ENCODE peak calls at places on chromosome 15, in seven cellular contexts. D is esophagus squamous epithelium, F is fibroblast of lung, X is IMR-90, Y is testis, K is heart right ventricle, W is psoas muscle. Z is an unnamed sample. For H3K27me3, the result is how much of the 10 kb centered on the place peaks cover.

GRCh38 chr15:96058103-96058851 is 272.2 kb upstream of the NR2F2 start:
- DNase-seq in D (no peak), F (no peak), X (no peak), Y (no peak), K (no peak), W (no peak), Z (no peak)

GRCh38 chr15:73632670-73633058 is 525 bp downstream of the NPTN start:
- DNase-seq in D (no peak), F (no peak), X (no peak), Y (peak), K (no peak), W (no peak), Z (no peak)

GRCh38 chr15:29055876-29056275 is 170.1 kb downstream of the APBA2 start:
- DNase-seq in D (no peak), F (no peak), X (no peak), Y (no peak), K (no peak), W (no peak), Z (no peak)

GRCh38 chr15:35886765-35887164 is 340.8 kb upstream of the DPH6 start:
- DNase-seq in D (no peak), F (peak), X (peak), Y (no peak), K (no peak), W (no peak), Z (no peak)

GRCh38 chr15:25441111-25441510 is 2.3 kb upstream of the UBE3A start:
- DNase-seq in D (no peak), F (no peak), X (no peak), Y (no peak), K (no peak), W (no peak), Z (no peak)

GRCh38 chr15:67456677-67457529 is 64.0 kb upstream of the C15orf61 start:
- DNase-seq in D (peak), F (peak), X (peak), Y (peak), K (peak), W (peak), Z (peak)

GRCh38 chr15:94607176-94607654 is 375.9 kb downstream of the MCTP2 start:
- DNase-seq in D (no peak), F (no peak), X (no peak), Y (peak), K (peak), W (no peak), Z (no peak)

GRCh38 chr15:52037889-52038505 is 19.0 kb downstream of the MAPK6 start:
- DNase-seq in D (no peak), F (no peak), X (no peak), Y (no peak), K (no peak), W (no peak), Z (no peak)

GRCh38 chr15:92112180-92112579 is 258.7 kb downstream of the SLCO3A1 start:
- DNase-seq in D (no peak), F (peak), X (peak), Y (no peak), K (no peak), W (no peak), Z (no peak)

GRCh38 chr15:79923068-79923514 is 26.3 kb upstream of the MTHFS start:
- DNase-seq in D (no peak), F (peak), X (peak), Y (peak), K (peak), W (peak), Z (peak)

GRCh38 chr15:80343610-80344009 is 60.6 kb upstream of the ARNT2 start:
- DNase-seq in D (no peak), F (no peak), X (peak), Y (no peak), K (peak), W (peak), Z (no peak)

GRCh38 chr15:67373266-67373665 is 118.7 kb downstream of the IQCH start:
- DNase-seq in D (no peak), F (no peak), X (no peak), Y (no peak), K (no peak), W (no peak), Z (no peak)

GRCh38 chr15:48176957-48177356 is 1.1 kb downstream of the MYEF2 start:
- DNase-seq in D (no peak), F (no peak), X (no peak), Y (no peak), K (no peak), W (no peak), Z (no peak)

GRCh38 chr15:42155546-42156265 is 730 bp downstream of the PLA2G4F start:
- DNase-seq in D (no peak), F (no peak), X (no peak), Y (no peak), K (no peak), W (no peak), Z (no peak)

GRCh38 chr15:57479005-57479404 is 102.7 kb downstream of the CGNL1 start:
- DNase-seq in D (no peak), F (no peak), X (no peak), Y (no peak), K (no peak), W (no peak), Z (no peak)

GRCh38 chr15:42087460-42087859 is 6.9 kb downstream of the PLA2G4D start:
- DNase-seq in D (no peak), F (no peak), X (no peak), Y (no peak), K (no peak), W (no peak), Z (no peak)

GRCh38 chr15:27679621-27680521 is 419.2 kb downstream of the OCA2 start:
- DNase-seq in D (no peak), F (peak), X (no peak), Y (no peak), K (no peak), W (no peak), Z (no peak)

GRCh38 chr15:27683126-27683525 is 416.0 kb downstream of the OCA2 start:
- DNase-seq in D (no peak), F (no peak), X (no peak), Y (no peak), K (no peak), W (no peak), Z (no peak)

GRCh38 chr15:27679203-27679602 is 419.9 kb downstream of the OCA2 start:
- DNase-seq in D (no peak), F (no peak), X (no peak), Y (no peak), K (no peak), W (no peak), Z (no peak)

GRCh38 chr15:27677951-27678350 is 421.2 kb downstream of the OCA2 start:
- DNase-seq in D (no peak), F (no peak), X (no peak), Y (no peak), K (no peak), W (no peak), Z (no peak)

DNA sequence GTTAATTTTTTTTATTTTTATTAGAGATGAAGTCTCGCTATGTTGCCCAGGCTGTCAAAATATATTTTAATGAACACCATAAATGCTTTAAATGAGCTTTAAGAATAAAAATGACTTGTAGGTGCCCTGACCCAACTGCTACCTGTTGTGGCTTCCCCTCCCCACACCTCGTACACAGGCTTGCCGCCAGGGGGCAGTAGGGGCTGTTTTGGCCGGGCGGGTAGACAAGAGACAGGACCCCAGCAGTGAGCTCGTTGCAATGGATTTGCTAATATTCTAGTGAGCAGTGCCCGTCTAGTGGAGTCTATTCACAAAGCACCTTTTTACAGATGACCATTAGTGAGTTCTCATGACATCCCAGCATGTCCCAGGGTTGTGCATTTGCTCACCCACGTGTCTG is 418.1 kb downstream of the OCA2 start:
- DNase-seq in D (no peak), F (peak), X (no peak), Y (peak), K (no peak), W (no peak), Z (no peak)
- TF ChIP-seq CTCF in D (peak), F (peak), X (no peak), Y (peak), K (no peak), W (no peak), Z (peak)

DNA sequence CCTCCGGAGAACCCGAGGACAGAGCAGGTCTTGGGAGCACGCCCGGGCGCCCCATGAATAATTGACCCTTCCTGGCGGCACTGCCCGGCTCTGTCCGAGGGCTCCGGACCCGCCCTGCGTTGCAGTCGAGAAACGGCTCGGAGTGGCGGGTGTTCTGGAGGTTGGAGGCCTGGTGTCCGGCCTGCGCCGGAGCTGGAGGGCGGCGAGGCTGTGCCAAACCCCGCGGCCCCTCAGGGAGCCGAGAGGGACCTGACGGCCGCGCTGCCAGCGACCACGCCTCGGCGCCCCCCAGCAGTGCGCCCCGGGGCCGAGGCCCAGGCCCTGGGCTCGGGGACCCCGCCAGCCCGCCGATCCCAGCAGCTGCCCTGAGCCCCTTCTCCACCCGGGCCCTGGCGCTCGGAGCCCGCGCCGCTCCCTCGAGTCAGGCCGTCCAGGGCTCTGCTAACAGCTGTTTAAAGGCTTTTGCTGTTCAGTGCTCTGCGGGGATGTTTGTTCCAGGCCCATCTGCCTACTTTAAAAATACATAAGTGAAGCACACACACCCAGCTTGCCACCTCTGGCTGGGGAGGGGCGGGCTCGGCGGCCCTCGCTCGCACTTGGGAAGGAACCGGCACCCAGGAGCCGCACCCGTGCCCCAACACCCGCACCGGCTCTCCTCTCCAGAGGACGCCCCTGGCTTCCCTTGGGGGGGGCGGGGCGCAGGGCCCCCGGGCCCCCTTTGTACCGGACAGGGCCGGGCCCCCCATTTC is 775 bp upstream of the ZNF710 start:
- DNase-seq in D (no peak), F (peak), X (peak), Y (peak), K (no peak), W (peak), Z (no peak)
- H3K27ac ChIP-seq in D (peak), F (peak), X (peak), Y (peak), K (peak), W (peak), Z (peak)

GRCh38 chr15:23648920-23649515 is 1.4 kb upstream of the MAGEL2 start:
- DNase-seq in D (no peak), F (no peak), X (no peak), Y (peak), K (no peak), W (peak), Z (no peak)
- H3K27me3 ChIP-seq in D (under half), F (under half), X (under half), Y (under half), K (under half), W (under half), Z (under half)

GRCh38 chr15:44265757-44266156 is 22.8 kb upstream of the GOLM2 start:
- DNase-seq in D (no peak), F (no peak), X (no peak), Y (no peak), K (no peak), W (no peak), Z (no peak)

GRCh38 chr15:44264148-44264547 is 24.4 kb upstream of the GOLM2 start:
- DNase-seq in D (no peak), F (no peak), X (no peak), Y (no peak), K (no peak), W (no peak), Z (no peak)

DNA sequence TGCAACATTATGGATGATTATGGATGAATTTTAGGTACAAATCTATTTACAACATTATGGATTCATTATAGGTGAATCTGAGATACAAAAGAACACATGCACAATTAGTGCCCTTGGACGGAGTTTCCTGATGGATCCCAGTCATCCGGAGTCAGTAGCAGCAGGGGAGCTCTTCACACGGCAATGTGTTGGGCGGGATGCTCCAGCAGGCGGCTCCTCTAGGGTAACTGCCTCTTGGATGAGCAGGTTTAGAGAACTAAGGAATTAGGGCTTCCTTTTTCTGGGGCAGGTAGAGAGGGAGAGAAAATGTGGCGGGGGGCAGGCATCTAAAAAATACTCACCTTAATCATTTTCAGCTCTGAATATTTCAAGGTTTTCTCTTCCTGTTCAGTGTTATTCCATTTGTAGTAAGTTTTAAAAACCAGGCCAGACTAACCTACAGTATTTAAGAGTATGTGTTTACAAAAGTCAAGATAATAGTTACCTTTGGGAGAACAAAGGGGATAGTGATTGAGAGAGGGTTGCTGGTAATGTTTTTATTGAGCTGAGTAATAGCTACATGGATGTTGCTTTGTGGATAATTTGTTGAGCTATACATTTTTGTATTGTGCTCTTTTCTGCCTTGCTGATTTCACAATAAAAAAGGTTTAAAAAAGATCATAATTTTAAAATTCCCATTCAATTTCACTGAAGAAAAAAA is 27.4 kb upstream of the GOLM2 start:
- DNase-seq in D (no peak), F (no peak), X (no peak), Y (no peak), K (no peak), W (no peak), Z (no peak)
- TF ChIP-seq CTCF in D (no peak), F (peak), X (no peak), Y (no peak), K (no peak), W (no peak), Z (peak)

Z was measured in brain microvascular endothelial cell.